ENCODE peak calls at places on chromosomes 5 and 9, in five cellular contexts. A is body of pancreas; S is CD8-positive, alpha-beta T cell; Z is tibial artery; X is Panc1. B is an unnamed sample. For H3K4me1, the result is how much of the 10 kb centered on the place peaks cover.

GRCh38 chr9:38713426-38713825 is 6.5 kb downstream of the FAM240B start:
- DNase-seq in A (no peak), X (no peak), Z (no peak), S (no peak), B (no peak)

GRCh38 chr5:134129411-134130238 is 15.1 kb downstream of the TCF7 start:
- DNase-seq in S (no peak), A (no peak), Z (no peak), X (no peak), B (no peak)

GRCh38 chr5:154518438-154518867 is 40.4 kb upstream of the HAND1 start:
- DNase-seq in Z (no peak), X (no peak), A (no peak), S (no peak), B (no peak)

GRCh38 chr5:78698218-78698751 is 49.7 kb upstream of the LHFPL2 start:
- DNase-seq in Z (peak), S (no peak), X (no peak), A (peak), B (no peak)

GRCh38 chr9:79652598-79652997 is 80.8 kb downstream of the TLE4 start:
- DNase-seq in X (no peak), S (no peak), Z (no peak), A (no peak), B (no peak)

GRCh38 chr5:163614787-163615186 is 109.4 kb downstream of the MAT2B start:
- DNase-seq in S (no peak), Z (no peak), A (no peak), X (no peak), B (no peak)

GRCh38 chr9:14438232-14438966 is 124.5 kb upstream of the NFIB start:
- DNase-seq in S (no peak), A (no peak), X (no peak), Z (no peak), B (no peak)

GRCh38 chr5:148542812-148543211 is 111.5 kb downstream of the HTR4 start:
- DNase-seq in Z (no peak), A (no peak), S (no peak), X (no peak), B (no peak)

GRCh38 chr9:34633851-34634550 is 3.6 kb downstream of the SIGMAR1 start:
- DNase-seq in A (peak), S (peak), X (peak), Z (no peak), B (peak)

GRCh38 chr9:92327283-92327850 is 1.6 kb downstream of the CENPP start:
- DNase-seq in X (no peak), Z (no peak), S (no peak), A (no peak), B (no peak)

GRCh38 chr9:125586173-125586512 is 120.9 kb downstream of the MAPKAP1 start:
- DNase-seq in A (no peak), Z (no peak), S (no peak), X (no peak), B (no peak)

GRCh38 chr5:24110019-24110615 is 534.7 kb downstream of the CDH10 start:
- DNase-seq in A (no peak), Z (no peak), S (no peak), X (no peak), B (no peak)

GRCh38 chr5:7010578-7010977 is 297.3 kb downstream of the TENT4A start:
- DNase-seq in Z (no peak), A (no peak), X (no peak), S (no peak), B (no peak)

GRCh38 chr9:34399729-34400128 is 23.0 kb upstream of the MYORG start:
- DNase-seq in A (no peak), Z (no peak), X (no peak), S (no peak), B (no peak)

GRCh38 chr9:125522328-125522725 is 184.7 kb downstream of the MAPKAP1 start:
- DNase-seq in X (no peak), Z (no peak), A (no peak), S (no peak), B (no peak)

GRCh38 chr5:140311011-140311467 is 8.1 kb upstream of the PFDN1 start:
- DNase-seq in Z (no peak), A (no peak), S (no peak), X (no peak), B (no peak)

GRCh38 chr9:137968235-137968634 is 90.7 kb downstream of the CACNA1B start:
- DNase-seq in A (no peak), X (no peak), S (no peak), Z (no peak), B (peak)

DNA sequence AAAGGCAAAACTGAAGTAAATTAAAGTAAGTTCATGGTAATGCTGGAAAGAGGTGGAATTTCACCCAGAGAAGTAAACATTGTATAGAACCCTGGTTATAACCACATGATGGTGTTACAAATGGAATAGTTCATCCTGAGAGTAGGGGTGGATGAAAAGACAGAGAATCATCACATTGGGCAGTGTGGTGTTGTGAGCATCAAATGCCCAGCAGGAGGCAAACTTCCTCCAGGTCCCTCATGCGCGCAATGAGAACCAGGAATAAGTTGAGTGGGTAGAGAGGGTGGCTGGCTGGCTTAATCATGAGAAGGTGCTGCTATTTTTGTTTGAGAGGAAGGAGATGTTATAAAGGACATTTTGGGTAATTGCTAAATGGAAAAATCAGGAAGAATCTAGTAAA is 163.3 kb upstream of the HMHB1 start:
- DNase-seq in Z (no peak), S (no peak), X (no peak), A (no peak), B (no peak)
- H3K4me1 ChIP-seq in Z (under half), S (under half), X (under half), A (under half), B (under half)

GRCh38 chr9:95495529-95495928 is 21.2 kb downstream of the PTCH1 start:
- DNase-seq in S (no peak), A (no peak), X (no peak), Z (no peak), B (no peak)
- H3K27ac ChIP-seq in S (peak), A (no peak), X (no peak), Z (no peak), B (peak)

GRCh38 chr9:121750259-121750714 is 98.9 kb downstream of the DAB2IP start:
- DNase-seq in S (no peak), Z (no peak), A (no peak), X (no peak), B (peak)

GRCh38 chr9:121750715-121751623 is 99.5 kb downstream of the DAB2IP start:
- DNase-seq in A (peak), X (no peak), Z (no peak), S (no peak), B (peak)

GRCh38 chr9:121752929-121753328 is 101.5 kb downstream of the DAB2IP start:
- DNase-seq in Z (no peak), A (no peak), X (no peak), S (no peak), B (no peak)

GRCh38 chr9:121753802-121754654 is 102.6 kb downstream of the DAB2IP start:
- DNase-seq in A (no peak), X (no peak), S (no peak), Z (no peak), B (no peak)

DNA sequence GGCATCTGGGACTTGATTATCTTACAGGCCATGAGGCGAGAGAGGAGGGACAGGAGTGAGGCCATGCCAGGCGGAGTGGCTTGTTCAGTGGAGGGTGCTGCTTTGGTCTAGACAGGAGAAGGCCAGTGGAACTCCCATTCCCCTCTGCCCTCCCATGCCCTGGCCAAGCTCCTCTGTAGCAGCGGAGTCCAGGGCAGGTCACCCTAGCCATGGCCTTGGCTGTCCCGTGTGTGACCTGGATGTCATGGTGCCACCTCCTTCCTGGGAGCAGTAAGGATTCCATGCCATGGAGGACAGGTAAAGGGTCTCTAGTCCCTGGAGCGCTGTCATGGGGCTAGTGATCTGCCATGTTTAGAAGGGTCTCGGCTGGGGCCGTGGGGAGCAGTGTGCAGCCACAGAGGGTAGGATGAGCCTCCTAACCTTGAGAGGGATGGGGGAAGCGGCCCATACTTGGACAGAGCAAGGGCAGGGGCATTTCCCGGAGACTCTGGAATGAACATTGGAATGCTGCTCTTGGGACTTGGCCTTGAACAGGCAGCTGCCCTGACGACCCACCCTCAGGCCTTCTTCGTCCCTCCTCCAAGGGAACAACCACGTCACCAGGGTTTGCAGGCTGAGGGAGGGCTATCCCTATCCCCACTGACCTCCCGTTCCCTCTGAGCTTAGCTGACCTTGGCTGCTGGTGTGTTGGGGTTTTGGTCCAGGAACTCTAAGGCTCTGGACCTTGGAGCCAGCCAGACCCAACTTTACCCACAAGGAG is 100.4 kb downstream of the DAB2IP start:
- DNase-seq in Z (no peak), X (no peak), S (no peak), A (no peak), B (no peak)
- H3K4me1 ChIP-seq in Z (half or more), X (under half), S (under half), A (half or more), B (half or more)

GRCh38 chr9:90915693-90916092 is 114.1 kb downstream of the SYK start:
- DNase-seq in A (peak), Z (no peak), X (no peak), S (no peak), B (peak)
- H3K27ac ChIP-seq in A (no peak), Z (no peak), X (no peak), S (no peak), B (no peak)

DNA sequence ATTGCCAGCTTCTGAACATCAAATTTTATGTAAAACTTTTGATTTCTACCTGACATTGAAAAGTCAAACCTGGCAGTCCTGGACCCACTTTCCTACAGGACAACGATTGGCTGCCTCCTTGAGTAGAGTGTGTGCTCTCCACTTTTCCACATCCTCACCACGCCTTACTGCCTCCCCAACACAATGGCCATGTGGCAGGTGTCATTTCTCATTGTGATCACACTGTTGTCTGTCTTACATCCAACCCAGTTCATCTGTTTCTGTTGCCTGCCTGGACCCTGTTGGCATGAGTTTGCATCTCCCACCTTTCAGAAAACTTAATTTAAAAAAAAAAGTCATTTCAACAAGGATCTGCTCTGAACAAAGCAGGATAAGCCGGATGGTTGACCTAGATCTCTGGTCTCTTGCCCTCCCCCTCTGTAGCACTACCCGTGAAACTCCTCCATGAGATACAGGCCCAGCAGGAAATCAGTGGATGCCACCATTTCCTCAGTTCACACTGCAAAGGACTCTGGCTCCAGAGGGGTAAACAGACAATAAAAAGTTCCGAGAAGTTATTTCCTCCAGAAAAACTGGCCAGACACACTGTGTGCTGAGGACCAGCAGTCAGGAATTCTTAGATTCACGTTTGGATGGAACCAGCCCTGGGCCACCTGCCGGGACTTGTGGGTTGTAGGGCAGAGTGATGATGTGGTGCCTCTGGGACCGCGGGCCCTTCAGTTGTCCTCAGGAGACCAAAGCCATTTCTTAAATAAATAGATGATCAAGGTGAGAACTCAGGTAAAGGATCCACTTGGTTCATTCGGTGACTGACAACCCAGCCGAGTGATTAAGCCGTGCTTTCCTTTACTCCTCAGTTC is 48.6 kb downstream of the AMBP start:
- DNase-seq in S (no peak), X (no peak), A (no peak), Z (no peak), B (no peak)
- H3K4me1 ChIP-seq in S (under half), X (under half), A (under half), Z (under half), B (under half)

DNA sequence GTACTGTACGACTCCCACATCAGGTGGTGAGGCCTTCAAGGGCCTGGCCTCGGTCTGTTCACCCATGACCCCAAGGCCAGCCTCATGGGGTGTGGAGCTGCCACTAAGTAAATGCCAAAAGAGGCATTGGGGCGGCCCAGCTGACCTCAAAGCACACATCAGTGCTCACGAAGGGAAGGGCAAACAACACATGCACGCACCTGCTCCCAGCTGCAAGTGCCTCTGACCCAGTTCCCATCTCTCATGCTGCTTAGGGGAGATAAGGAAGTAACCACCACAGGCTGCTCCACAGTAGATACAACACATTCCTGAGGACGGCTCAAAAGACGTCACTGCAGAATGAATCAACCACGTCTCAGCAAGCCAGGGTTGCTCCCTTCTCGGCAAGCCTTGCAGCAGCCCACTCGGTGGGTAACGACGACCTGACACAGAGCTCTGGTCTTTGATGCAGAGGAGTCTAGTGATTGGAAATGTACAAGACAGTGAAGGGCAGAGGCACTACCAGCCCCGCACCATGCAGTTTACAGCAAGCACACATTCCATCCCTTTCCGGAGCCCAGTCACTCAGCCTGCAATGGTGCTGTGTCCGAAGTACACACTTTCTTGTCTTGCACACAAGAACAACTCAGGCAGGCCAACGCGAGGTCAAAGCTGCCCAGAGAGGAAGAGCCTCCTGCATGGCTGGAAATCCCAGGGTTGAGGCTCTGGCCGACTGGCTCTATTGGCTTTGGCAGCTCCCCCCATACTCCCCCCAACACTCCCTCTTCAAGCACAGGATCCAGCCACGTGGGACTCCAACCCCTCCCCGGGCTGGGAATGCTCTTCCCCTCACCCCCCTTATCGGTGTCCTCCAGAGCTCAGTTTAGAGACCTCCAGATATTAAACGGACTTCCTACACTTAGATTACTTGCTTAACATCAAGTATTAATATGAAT is 31.8 kb downstream of the FABP6 start:
- DNase-seq in X (no peak), A (no peak), Z (no peak), S (no peak), B (peak)
- H3K27ac ChIP-seq in X (no peak), A (no peak), Z (no peak), S (no peak), B (peak)

DNA sequence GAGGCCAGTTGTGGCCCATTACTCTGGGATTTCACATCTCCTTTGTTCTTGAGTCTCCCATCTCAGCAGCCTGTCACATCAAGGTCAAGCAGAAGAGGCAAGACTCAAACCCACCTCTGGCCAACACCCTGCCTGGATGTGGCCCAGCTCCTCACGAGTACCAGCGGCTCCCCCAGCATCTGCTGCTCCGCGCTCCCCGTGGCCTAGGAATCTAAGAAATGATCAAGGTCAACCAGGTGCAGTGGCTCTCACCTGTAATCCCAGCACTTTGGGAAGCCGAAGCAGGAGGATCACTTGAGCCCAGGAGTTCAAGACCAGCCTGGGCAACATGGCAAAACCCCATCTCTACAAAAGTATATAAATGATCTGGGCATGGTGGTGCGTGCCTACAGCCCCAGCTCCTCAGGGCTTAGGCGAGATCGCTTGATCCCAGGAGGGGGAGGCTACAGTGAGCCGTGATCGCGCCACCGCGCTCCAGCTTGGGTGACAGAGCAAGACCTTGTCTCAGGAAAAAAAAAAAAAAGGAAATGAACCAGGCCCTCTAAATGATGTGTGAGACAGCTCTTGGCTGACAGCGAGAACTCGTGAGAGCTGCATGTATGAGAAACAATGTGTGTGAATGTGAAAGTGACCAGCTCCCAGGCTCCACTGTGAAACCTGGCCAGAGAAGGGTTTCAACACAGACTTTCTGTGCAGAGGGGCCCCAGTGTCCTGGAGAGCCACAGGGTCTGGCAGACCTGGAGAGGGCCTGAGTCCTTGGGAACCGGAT is 61.6 kb upstream of the ANGPTL2 start:
- DNase-seq in X (no peak), A (peak), Z (peak), S (no peak), B (no peak)
- H3K4me1 ChIP-seq in X (under half), A (under half), Z (half or more), S (under half), B (under half)

GRCh38 chr9:21812945-21813568 is 10.6 kb downstream of the MTAP start:
- DNase-seq in S (peak), X (peak), Z (peak), A (peak), B (peak)

GRCh38 chr9:21811914-21812313 is 9.5 kb downstream of the MTAP start:
- DNase-seq in X (no peak), Z (no peak), A (no peak), S (no peak), B (no peak)

GRCh38 chr9:21812415-21812814 is 10.0 kb downstream of the MTAP start:
- DNase-seq in Z (no peak), X (peak), A (no peak), S (no peak), B (no peak)

GRCh38 chr9:21810388-21810787 is 8.0 kb downstream of the MTAP start:
- DNase-seq in A (no peak), S (no peak), Z (no peak), X (no peak), B (no peak)

GRCh38 chr9:21810881-21811280 is 8.4 kb downstream of the MTAP start:
- DNase-seq in X (no peak), S (no peak), A (no peak), Z (no peak), B (no peak)
- H3K27ac ChIP-seq in X (peak), S (no peak), A (no peak), Z (no peak), B (no peak)

DNA sequence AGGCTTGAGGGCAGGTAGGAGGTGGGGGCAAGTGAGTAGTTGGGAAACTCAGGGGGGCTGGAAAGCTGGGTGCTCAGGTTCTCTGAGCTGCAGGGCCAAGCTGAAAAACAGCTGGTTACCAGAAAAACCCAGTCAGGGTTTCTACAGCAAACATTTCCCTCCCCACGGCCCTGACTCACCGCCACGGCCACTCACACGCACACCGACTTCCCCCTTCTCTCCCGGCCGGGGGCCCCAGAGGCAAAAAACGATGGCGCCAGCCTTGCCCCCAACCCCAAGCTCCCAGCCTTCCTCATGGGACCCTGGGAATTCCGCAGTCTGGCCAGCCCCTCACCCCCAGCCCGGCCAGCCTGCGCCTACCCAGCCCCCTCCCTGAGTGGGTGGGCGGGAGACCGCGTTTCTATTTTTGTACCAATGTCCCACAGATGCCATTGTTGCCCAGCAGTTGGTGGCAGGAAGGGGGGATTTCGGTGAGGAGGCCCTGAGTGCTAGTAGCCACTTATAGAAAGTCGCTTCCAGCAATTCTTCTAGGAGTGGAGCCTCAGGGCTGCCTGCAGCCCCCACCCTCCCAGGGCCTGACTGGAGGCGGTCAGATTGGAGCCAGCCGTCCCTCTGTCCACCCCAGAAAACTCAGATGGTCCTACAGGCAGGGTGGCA is 18.4 kb downstream of the ENG start:
- DNase-seq in A (peak), X (no peak), Z (peak), S (no peak), B (no peak)
- H3K4me1 ChIP-seq in A (half or more), X (under half), Z (half or more), S (under half), B (under half)